ENCODE peak calls at places on chromosomes 4 and X, in four cellular contexts. W is NCI-H1694 treated with DMSO at 0.1 percent for 48 hours, V is AG09309, K is ureter. U is an unnamed sample.

GRCh38 chrX:133676344-133677122 is 261.2 kb upstream of the GPC4 start:
- DNase-seq in W (no peak), V (no peak), K (no peak), U (no peak)

GRCh38 chr4:183362036-183362435 is 39.8 kb upstream of the CLDN24 start:
- DNase-seq in K (no peak), W (no peak), V (no peak), U (no peak)

GRCh38 chr4:63728480-63729177 is 680.6 kb downstream of the TECRL start:
- DNase-seq in V (no peak), K (no peak), W (no peak), U (no peak)

GRCh38 chrX:134623293-134624045 is 34.8 kb downstream of the PLAC1 start:
- DNase-seq in W (no peak), V (no peak), K (no peak), U (no peak)

GRCh38 chr4:10366628-10367027 is 90.6 kb downstream of the ZNF518B start:
- DNase-seq in W (no peak), V (no peak), K (no peak), U (no peak)

GRCh38 chr4:26330186-26330787 is 9.5 kb downstream of the RBPJ start:
- DNase-seq in V (no peak), K (no peak), W (peak), U (no peak)

GRCh38 chrX:140507982-140508305 is 3.1 kb upstream of the SOX3 start:
- DNase-seq in K (no peak), W (no peak), V (no peak), U (no peak)

GRCh38 chrX:24149346-24150050 is at the start of gene ZFX:
- DNase-seq in V (no peak), K (peak), W (peak), U (no peak)

GRCh38 chrX:21781525-21781924 is 23.6 kb upstream of the SMPX start:
- DNase-seq in K (no peak), W (no peak), V (no peak), U (no peak)

GRCh38 chr4:128061566-128062536 is 739 bp downstream of the LARP1B start:
- DNase-seq in K (peak), W (peak), V (no peak), U (no peak)

GRCh38 chr4:7806724-7807123 is 132.9 kb downstream of the AFAP1 start:
- DNase-seq in V (no peak), K (no peak), W (no peak), U (no peak)

GRCh38 chr4:6857009-6857882 is 52.4 kb upstream of the TBC1D14 start:
- DNase-seq in K (no peak), W (no peak), V (no peak), U (no peak)

GRCh38 chr4:37434469-37434868 is 189.9 kb downstream of the NWD2 start:
- DNase-seq in K (no peak), W (no peak), V (no peak), U (no peak)

GRCh38 chrX:129777218-129777768 is 2.5 kb upstream of the SASH3 start:
- DNase-seq in K (no peak), V (no peak), W (no peak), U (no peak)

GRCh38 chrX:133638285-133638684 is 223.0 kb upstream of the GPC4 start:
- DNase-seq in V (no peak), K (no peak), W (no peak), U (no peak)

GRCh38 chrX:70331161-70331560 is 41.3 kb downstream of the KIF4A start:
- DNase-seq in W (no peak), V (no peak), K (no peak), U (no peak)

GRCh38 chr4:107993969-107994368 is 4.3 kb downstream of the HADH start:
- DNase-seq in V (no peak), W (no peak), K (no peak), U (no peak)

GRCh38 chr4:24659241-24659961 is 75.0 kb upstream of the DHX15 start:
- DNase-seq in V (no peak), K (no peak), W (no peak), U (no peak)

GRCh38 chr4:52848255-52848654 is 13.9 kb upstream of the RASL11B start:
- DNase-seq in W (no peak), K (no peak), V (no peak), U (no peak)

GRCh38 chrX:111041018-111041462 is 55.0 kb upstream of the PAK3 start:
- DNase-seq in W (peak), K (no peak), V (peak), U (peak)

GRCh38 chr4:48944659-48945290 is 38.2 kb upstream of the OCIAD2 start:
- DNase-seq in W (no peak), V (no peak), K (no peak), U (no peak)

GRCh38 chrX:108123591-108124366 is 32.2 kb downstream of the ATG4A start:
- DNase-seq in W (no peak), K (no peak), V (no peak), U (no peak)

GRCh38 chrX:19924285-19924684 is 36.9 kb upstream of the SH3KBP1 start:
- DNase-seq in V (no peak), W (no peak), K (no peak), U (no peak)

GRCh38 chr4:184851200-184851541 is 25.4 kb upstream of the ACSL1 start:
- DNase-seq in V (no peak), K (no peak), W (no peak), U (no peak)

GRCh38 chr4:127463883-127464282 is 168.9 kb upstream of the INTU start:
- DNase-seq in W (no peak), K (no peak), V (no peak), U (no peak)

GRCh38 chr4:121728066-121728465 is 31.3 kb upstream of the ANXA5 start:
- DNase-seq in V (peak), W (no peak), K (no peak), U (no peak)

GRCh38 chr4:184940500-184940899 is 77.8 kb upstream of the HELT start:
- DNase-seq in V (no peak), K (no peak), W (no peak), U (no peak)

GRCh38 chr4:66564901-66565648 is 894.8 kb upstream of the EPHA5 start:
- DNase-seq in V (peak), W (no peak), K (no peak), U (peak)

GRCh38 chrX:40273356-40274050 is 175.7 kb upstream of the BCOR start:
- DNase-seq in K (peak), W (no peak), V (no peak), U (no peak)

GRCh38 chr4:184348311-184349233 is 125.8 kb downstream of the IRF2 start:
- DNase-seq in W (no peak), K (peak), V (no peak), U (no peak)

GRCh38 chr4:151711680-151712079 is 49.1 kb downstream of the GATB start:
- DNase-seq in V (no peak), K (no peak), W (no peak), U (no peak)

GRCh38 chr4:30443289-30443688 is 276.9 kb upstream of the PCDH7 start:
- DNase-seq in K (no peak), W (no peak), V (no peak), U (no peak)

GRCh38 chr4:67779631-67780030 is 25.4 kb upstream of the GNRHR start:
- DNase-seq in W (no peak), K (no peak), V (no peak), U (no peak)

GRCh38 chrX:17854521-17854920 is 6.6 kb downstream of the RAI2 start:
- DNase-seq in K (no peak), V (no peak), W (no peak), U (no peak)

GRCh38 chr4:153483432-153484418 is 17.6 kb downstream of the TMEM131L start:
- DNase-seq in K (no peak), W (no peak), V (no peak), U (no peak)